ENCODE peak calls at places on chromosomes 5 and 9, in five cellular contexts. V is NCI-H2081 treated with DMSO at 0.1 percent for 48 hours, B is HL-60, P is mesenchymal stem cell, T is GM20000. W is an unnamed sample.

GRCh38 chr9:130110596-130111021 is 56.9 kb downstream of the GPR107 start:
- DNase-seq in V (no peak), B (no peak), P (peak), T (no peak), W (peak)

GRCh38 chr5:88691945-88692868 is 190.8 kb downstream of the MEF2C start:
- DNase-seq in V (no peak), B (no peak), P (no peak), T (no peak), W (no peak)

GRCh38 chr5:118095100-118095499 is 893.2 kb downstream of the DTWD2 start:
- DNase-seq in V (no peak), B (no peak), P (peak), T (no peak), W (no peak)

GRCh38 chr5:113085084-113085414 is 108.5 kb downstream of the DCP2 start:
- DNase-seq in V (no peak), B (no peak), P (no peak), T (no peak), W (no peak)

GRCh38 chr5:126508962-126509279 is 85.7 kb downstream of the GRAMD2B start:
- DNase-seq in V (no peak), B (no peak), P (peak), T (no peak), W (peak)

GRCh38 chr5:59661939-59662615 is 231.4 kb downstream of the PDE4D start:
- DNase-seq in V (peak), B (no peak), P (peak), T (peak), W (no peak)

GRCh38 chr9:92324889-92325268 is 271 bp downstream of the NOL8 start:
- DNase-seq in V (no peak), B (no peak), P (no peak), T (no peak), W (no peak)

GRCh38 chr9:87711857-87712800 is 13.8 kb upstream of the CTSL start:
- DNase-seq in V (no peak), B (no peak), P (peak), T (no peak), W (peak)

GRCh38 chr9:98575379-98576346 is 133.1 kb downstream of the GABBR2 start:
- DNase-seq in V (no peak), B (peak), P (peak), T (peak), W (peak)

GRCh38 chr5:9546973-9547947 is 1.4 kb upstream of the SEMA5A start:
- DNase-seq in V (no peak), B (no peak), P (peak), T (no peak), W (peak)

GRCh38 chr9:84317563-84317962 is 23.0 kb downstream of the SLC28A3 start:
- DNase-seq in V (no peak), B (no peak), P (no peak), T (peak), W (no peak)

GRCh38 chr5:81151546-81151945 is 81.6 kb upstream of the CKMT2 start:
- DNase-seq in V (no peak), B (no peak), P (peak), T (no peak), W (peak)

GRCh38 chr5:78603636-78604175 is 44.9 kb downstream of the LHFPL2 start:
- DNase-seq in V (no peak), B (no peak), P (no peak), T (no peak), W (no peak)

GRCh38 chr5:3924990-3925389 is 329.4 kb downstream of the IRX1 start:
- DNase-seq in V (no peak), B (no peak), P (no peak), T (no peak), W (no peak)

GRCh38 chr9:85508616-85509015 is 233.1 kb downstream of the AGTPBP1 start:
- DNase-seq in V (no peak), B (no peak), P (no peak), T (no peak), W (no peak)

GRCh38 chr5:154238776-154239481 is 48.4 kb downstream of the GALNT10 start:
- DNase-seq in V (no peak), B (no peak), P (no peak), T (peak), W (no peak)

GRCh38 chr5:1437452-1437851 is 7.8 kb downstream of the SLC6A3 start:
- DNase-seq in V (no peak), B (no peak), P (peak), T (no peak), W (peak)

GRCh38 chr9:80948107-80948506 is 741.2 kb downstream of the TLE1 start:
- DNase-seq in V (no peak), B (no peak), P (no peak), T (no peak), W (no peak)

GRCh38 chr5:171137768-171138540 is 171.1 kb upstream of the TLX3 start:
- DNase-seq in V (no peak), B (no peak), P (peak), T (no peak), W (peak)

GRCh38 chr9:93893899-93894690 is 61.1 kb downstream of the BARX1 start:
- DNase-seq in V (no peak), B (no peak), P (no peak), T (no peak), W (no peak)

GRCh38 chr5:31453522-31453921 is 78.4 kb downstream of the DROSHA start:
- DNase-seq in V (no peak), B (no peak), P (no peak), T (no peak), W (no peak)

GRCh38 chr9:22046243-22046642 is 37.1 kb upstream of the CDKN2B start:
- DNase-seq in V (no peak), B (no peak), P (no peak), T (no peak), W (no peak)

W was measured in amniotic epithelial cell.